ENCODE peak calls at places on chromosomes 2 and 18, in five cellular contexts. V is hippocampal formation, J is COR-L47, M is HT1080, C is caudate nucleus. R is an unnamed sample.

GRCh38 chr2:64865073-64865830 is 123.9 kb upstream of the SLC1A4 start:
- DNase-seq in V (peak), J (peak), M (peak), C (peak), R (peak)

GRCh38 chr2:69163109-69163508 is 150.1 kb downstream of the ANTXR1 start:
- DNase-seq in V (no peak), J (no peak), M (peak), C (peak), R (no peak)

GRCh38 chr2:176647325-176648155 is 378.3 kb downstream of the MTX2 start:
- DNase-seq in V (no peak), J (no peak), M (no peak), C (no peak), R (peak)

GRCh38 chr2:195322324-195322723 is 334.7 kb upstream of the SLC39A10 start:
- DNase-seq in V (no peak), J (peak), M (no peak), C (no peak), R (peak)

GRCh38 chr2:205464681-205465080 is 217.6 kb upstream of the NRP2 start:
- DNase-seq in V (no peak), J (no peak), M (no peak), C (no peak), R (no peak)

GRCh38 chr2:121530210-121530562 is 494 bp upstream of the RNU4ATAC start:
- DNase-seq in V (no peak), J (peak), M (peak), C (no peak), R (peak)

GRCh38 chr2:44392338-44392943 is 30.7 kb downstream of the CAMKMT start:
- DNase-seq in V (no peak), J (peak), M (no peak), C (peak), R (peak)

GRCh38 chr2:218285604-218286003 is 6.7 kb downstream of the TMBIM1 start:
- DNase-seq in V (peak), J (no peak), M (no peak), C (peak), R (no peak)

GRCh38 chr2:219560037-219560892 is 11.1 kb downstream of the OBSL1 start:
- DNase-seq in V (no peak), J (no peak), M (no peak), C (no peak), R (no peak)

GRCh38 chr2:170143045-170143717 is 34.8 kb upstream of the MYO3B start:
- DNase-seq in V (no peak), J (no peak), M (no peak), C (no peak), R (no peak)

GRCh38 chr18:29271496-29271895 is 1094.6 kb upstream of the CDH2 start:
- DNase-seq in V (no peak), J (no peak), M (peak), C (no peak), R (peak)

GRCh38 chr18:56645415-56646016 is 5.6 kb upstream of the WDR7 start:
- DNase-seq in V (no peak), J (peak), M (no peak), C (no peak), R (peak)

GRCh38 chr2:11505652-11506610 is 27.9 kb upstream of the GREB1 start:
- DNase-seq in V (no peak), J (no peak), M (peak), C (no peak), R (peak)

GRCh38 chr2:42153944-42154593 is 15.1 kb upstream of the EML4 start:
- DNase-seq in V (no peak), J (no peak), M (no peak), C (no peak), R (peak)

GRCh38 chr18:77032121-77032758 is 100.3 kb downstream of the MBP start:
- DNase-seq in V (no peak), J (peak), M (peak), C (no peak), R (peak)

GRCh38 chr2:238773472-238773871 is 74.4 kb upstream of the TWIST2 start:
- DNase-seq in V (no peak), J (no peak), M (no peak), C (no peak), R (no peak)

GRCh38 chr2:62565309-62565908 is 59.4 kb upstream of the TMEM17 start:
- DNase-seq in V (no peak), J (no peak), M (no peak), C (no peak), R (no peak)

GRCh38 chr2:65402339-65402738 is 30.1 kb downstream of the SPRED2 start:
- DNase-seq in V (no peak), J (no peak), M (no peak), C (no peak), R (no peak)

GRCh38 chr2:121532894-121533293 is 2.2 kb downstream of the RNU4ATAC start:
- DNase-seq in V (no peak), J (no peak), M (no peak), C (no peak), R (peak)

GRCh38 chr2:111946294-111947114 is 48.1 kb downstream of the MERTK start:
- DNase-seq in V (no peak), J (peak), M (peak), C (peak), R (peak)

GRCh38 chr18:59055345-59056032 is 84.2 kb upstream of the SEC11C start:
- DNase-seq in V (no peak), J (no peak), M (no peak), C (no peak), R (peak)

GRCh38 chr2:147844691-147845607 is at the start of gene ACVR2A:
- DNase-seq in V (peak), J (peak), M (peak), C (peak), R (peak)

GRCh38 chr18:48534364-48534763 is 4.5 kb upstream of the CTIF start:
- DNase-seq in V (no peak), J (no peak), M (peak), C (no peak), R (no peak)

GRCh38 chr2:46569061-46569560 is 89.7 kb downstream of the TMEM247 start:
- DNase-seq in V (no peak), J (no peak), M (no peak), C (no peak), R (no peak)

GRCh38 chr18:28281400-28281799 is 104.5 kb upstream of the CDH2 start:
- DNase-seq in V (no peak), J (no peak), M (peak), C (no peak), R (no peak)

GRCh38 chr2:191108331-191108730 is 42.5 kb downstream of the STAT4 start:
- DNase-seq in V (no peak), J (no peak), M (no peak), C (no peak), R (no peak)

GRCh38 chr2:108607706-108608301 is 73.5 kb downstream of the LIMS1 start:
- DNase-seq in V (no peak), J (peak), M (peak), C (peak), R (peak)

GRCh38 chr2:36356199-36356989 is 816 bp downstream of the CRIM1 start:
- DNase-seq in V (no peak), J (peak), M (no peak), C (peak), R (peak)

GRCh38 chr2:50401772-50402653 is 629.9 kb downstream of the NRXN1 start:
- DNase-seq in V (peak), J (peak), M (peak), C (peak), R (peak)

GRCh38 chr2:119644186-119644585 is 34.8 kb upstream of the TMEM177 start:
- DNase-seq in V (no peak), J (no peak), M (no peak), C (peak), R (no peak)

GRCh38 chr2:148221926-148222325 is 201.0 kb downstream of the MBD5 start:
- DNase-seq in V (no peak), J (no peak), M (no peak), C (no peak), R (no peak)

R was measured in NCI-H69.